ENCODE peak calls at places on chromosomes 2 and 18, in four cellular contexts. A, P, R and N are unnamed samples. For H3K4me1, the result is how much of the 10 kb centered on the place peaks cover.

GRCh38 chr2:86744152-86744551 is 24.1 kb downstream of the RMND5A start:
- DNase-seq in A (no peak), P (no peak), R (no peak), N (no peak)

GRCh38 chr18:52826994-52827393 is 487.0 kb downstream of the DCC start:
- DNase-seq in A (no peak), P (no peak), R (no peak), N (no peak)

GRCh38 chr2:172278642-172279041 is 148.7 kb upstream of the ITGA6 start:
- DNase-seq in A (no peak), P (no peak), R (no peak), N (no peak)

GRCh38 chr2:221482581-221483140 is 89.4 kb downstream of the EPHA4 start:
- DNase-seq in A (no peak), P (no peak), R (no peak), N (peak)

GRCh38 chr2:85160946-85161625 is 27.9 kb downstream of the TCF7L1 start:
- DNase-seq in A (no peak), P (no peak), R (no peak), N (no peak)

GRCh38 chr2:31049913-31050588 is 88.2 kb downstream of the GALNT14 start:
- DNase-seq in A (no peak), P (no peak), R (no peak), N (no peak)

GRCh38 chr2:214830794-214831346 is 21.4 kb upstream of the BARD1 start:
- DNase-seq in A (no peak), P (no peak), R (no peak), N (no peak)

GRCh38 chr18:2223394-2223793 is 347.9 kb downstream of the METTL4 start:
- DNase-seq in A (peak), P (no peak), R (no peak), N (no peak)

GRCh38 chr2:236654496-236654895 is 84.9 kb downstream of the ACKR3 start:
- DNase-seq in A (no peak), P (no peak), R (no peak), N (no peak)

GRCh38 chr2:71851094-71851755 is 296.4 kb downstream of the CYP26B1 start:
- DNase-seq in A (no peak), P (no peak), R (peak), N (peak)

GRCh38 chr2:71849603-71850305 is 297.9 kb downstream of the CYP26B1 start:
- DNase-seq in A (no peak), P (no peak), R (no peak), N (no peak)

GRCh38 chr2:71850306-71850801 is 297.3 kb downstream of the CYP26B1 start:
- DNase-seq in A (no peak), P (peak), R (no peak), N (peak)

GRCh38 chr2:71846669-71847291 is 300.9 kb downstream of the CYP26B1 start:
- DNase-seq in A (no peak), P (no peak), R (no peak), N (no peak)

DNA sequence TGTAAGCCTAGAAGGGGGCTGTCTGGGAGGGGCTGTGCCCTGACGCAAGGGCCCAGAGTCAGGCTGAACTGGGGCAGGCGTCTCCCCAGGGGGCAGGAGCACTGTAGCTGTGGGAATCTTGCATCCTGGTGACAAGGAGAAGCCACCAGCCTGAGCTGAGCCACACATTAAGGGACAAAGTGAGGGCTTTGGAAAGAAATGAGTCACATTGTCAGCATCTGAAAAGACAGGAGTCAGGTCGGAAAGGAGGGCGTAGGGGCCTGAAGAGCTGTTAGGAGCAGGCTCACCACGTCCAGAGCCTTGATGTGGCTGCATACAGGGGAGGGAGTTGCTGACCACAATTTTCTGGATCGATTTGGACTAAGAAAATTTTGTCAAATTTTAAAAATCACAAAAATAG is 298.6 kb downstream of the CYP26B1 start:
- DNase-seq in A (no peak), P (no peak), R (no peak), N (no peak)
- H3K4me1 ChIP-seq in A (under half), P (under half), R (under half), N (under half)

DNA sequence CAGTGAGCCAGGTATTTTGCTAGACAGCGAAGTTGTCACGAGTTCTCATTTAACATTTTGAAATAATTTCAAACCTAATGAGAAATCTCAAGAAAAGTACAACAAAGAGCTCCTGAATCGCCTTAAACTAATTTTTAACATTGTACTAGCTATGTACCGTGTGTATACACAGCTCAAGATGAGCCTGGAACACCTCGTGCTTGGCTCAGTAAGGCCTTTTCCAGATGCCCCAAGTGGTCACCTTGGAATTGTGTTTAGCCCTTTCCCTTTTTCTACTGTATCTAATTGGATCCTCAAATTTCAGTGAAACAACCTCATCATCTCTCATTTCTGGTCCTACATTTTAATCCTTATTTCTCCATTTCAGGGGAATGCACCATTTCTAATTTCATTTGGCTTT is 7.2 kb downstream of the PTPN4 start:
- DNase-seq in A (no peak), P (no peak), R (no peak), N (no peak)
- H3K4me1 ChIP-seq in A (under half), P (under half), R (under half), N (under half)

DNA sequence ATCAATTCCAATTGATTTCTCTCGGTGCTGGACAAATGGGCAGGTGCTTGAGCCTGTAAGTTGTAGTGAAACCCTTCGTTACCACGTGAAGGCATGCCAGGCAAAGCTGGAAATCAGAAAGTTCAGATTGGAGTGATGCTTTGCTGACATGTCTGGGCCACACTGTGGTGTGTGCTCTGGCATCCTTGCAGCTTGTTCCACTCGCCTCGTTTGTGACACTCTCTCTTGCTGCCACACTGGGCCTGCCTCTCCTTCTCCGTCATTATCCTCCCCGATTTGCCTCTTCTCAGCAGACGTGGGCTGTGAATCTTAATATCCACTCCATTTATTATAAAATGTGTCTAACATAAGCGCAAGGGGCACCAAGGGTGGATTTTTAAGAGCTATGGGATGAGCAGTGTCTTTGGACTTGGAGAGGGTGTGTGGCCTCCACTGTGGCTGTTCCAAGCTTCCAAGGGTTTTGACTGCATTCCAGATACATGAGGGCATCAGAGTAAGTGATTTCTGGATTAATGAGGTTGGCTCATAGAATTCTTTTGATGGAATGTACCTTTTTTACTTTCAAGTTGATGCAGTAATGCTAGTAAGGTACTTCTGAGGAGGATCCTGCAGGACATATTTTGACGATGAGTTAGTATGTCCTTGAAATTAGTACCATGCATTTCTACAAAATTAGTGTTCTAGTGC is 238.8 kb downstream of the TPGS2 start:
- DNase-seq in A (no peak), P (no peak), R (no peak), N (no peak)
- H3K4me1 ChIP-seq in A (under half), P (under half), R (under half), N (under half)

DNA sequence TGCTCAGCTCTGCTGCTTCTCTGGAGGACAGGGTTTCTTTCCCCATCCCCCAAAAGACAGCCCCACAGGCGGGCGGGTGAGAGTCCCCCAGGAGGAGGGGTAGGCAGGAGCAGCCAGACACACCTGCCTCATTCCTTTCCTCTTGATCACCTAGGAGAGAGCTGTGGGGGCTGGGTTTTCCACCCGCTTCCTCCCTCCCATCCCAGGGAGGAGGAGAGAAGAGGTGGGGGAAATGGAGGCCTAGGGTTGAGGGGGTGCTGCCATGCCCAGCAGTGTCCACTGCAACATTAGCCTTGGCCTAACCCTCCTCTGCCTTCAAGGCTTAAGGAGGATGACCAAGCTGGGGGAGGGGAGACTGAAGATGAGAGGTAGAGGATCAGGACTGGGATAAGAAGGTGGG is 14.7 kb downstream of the WNT10A start:
- DNase-seq in A (no peak), P (no peak), R (no peak), N (no peak)
- H3K4me1 ChIP-seq in A (under half), P (under half), R (under half), N (under half)

GRCh38 chr2:64106481-64106880 is 37.7 kb downstream of the PELI1 start:
- DNase-seq in A (no peak), P (no peak), R (no peak), N (no peak)
- H3K4me1 ChIP-seq in A (under half), P (under half), R (under half), N (under half)

GRCh38 chr2:226643550-226644275 is 155.9 kb downstream of the IRS1 start:
- DNase-seq in A (no peak), P (no peak), R (no peak), N (no peak)

GRCh38 chr2:226649201-226649600 is 150.4 kb downstream of the IRS1 start:
- DNase-seq in A (no peak), P (no peak), R (no peak), N (no peak)

GRCh38 chr2:226649871-226650660 is 149.6 kb downstream of the IRS1 start:
- DNase-seq in A (peak), P (peak), R (peak), N (peak)

GRCh38 chr2:226644342-226644957 is 155.2 kb downstream of the IRS1 start:
- DNase-seq in A (no peak), P (no peak), R (peak), N (no peak)

DNA sequence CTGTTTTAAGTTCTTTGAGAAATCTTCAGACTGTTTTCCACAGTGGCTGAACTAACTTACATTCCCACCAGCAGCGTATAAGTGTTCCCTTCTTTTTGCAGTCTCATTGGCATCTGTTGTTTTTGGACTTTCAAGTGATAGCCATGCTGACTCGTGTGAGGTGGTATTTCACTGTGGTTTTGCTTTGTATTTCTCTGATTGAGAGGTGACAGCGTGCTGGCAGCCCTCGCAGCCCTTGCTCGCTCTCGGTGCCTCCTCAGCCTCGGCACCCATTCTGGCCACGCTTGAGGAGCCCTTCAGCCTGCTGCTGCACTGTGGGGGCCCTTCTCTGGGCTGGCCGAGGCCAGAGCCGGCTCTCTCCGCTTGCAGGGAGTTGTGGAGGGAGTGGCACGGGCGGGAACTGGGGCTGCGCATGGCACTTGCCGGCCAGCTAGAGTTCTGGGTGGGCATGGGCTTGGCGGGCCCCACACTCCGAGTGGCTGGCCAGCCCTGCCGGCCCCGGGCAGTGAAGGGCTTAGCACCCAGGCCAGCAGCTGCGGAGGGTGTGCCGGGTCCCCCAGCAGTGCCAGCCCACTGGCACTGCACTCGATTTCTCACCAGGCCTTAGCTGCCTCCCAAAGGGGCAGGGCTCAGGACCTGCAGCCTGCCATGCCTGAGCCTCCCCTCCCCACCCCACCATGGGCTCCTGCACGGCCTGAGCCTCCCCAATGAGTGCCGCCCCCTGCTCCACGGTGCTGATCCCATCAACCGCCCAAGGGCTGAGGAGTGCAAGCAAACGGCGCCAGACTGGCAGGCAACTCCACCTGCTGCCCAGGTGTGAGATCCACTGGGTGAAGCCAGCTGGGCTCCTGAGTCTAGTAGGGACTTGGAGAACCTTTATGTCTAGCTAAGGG is 151.7 kb downstream of the IRS1 start:
- DNase-seq in A (no peak), P (no peak), R (peak), N (no peak)
- H3K4me1 ChIP-seq in A (under half), P (under half), R (half or more), N (under half)

DNA sequence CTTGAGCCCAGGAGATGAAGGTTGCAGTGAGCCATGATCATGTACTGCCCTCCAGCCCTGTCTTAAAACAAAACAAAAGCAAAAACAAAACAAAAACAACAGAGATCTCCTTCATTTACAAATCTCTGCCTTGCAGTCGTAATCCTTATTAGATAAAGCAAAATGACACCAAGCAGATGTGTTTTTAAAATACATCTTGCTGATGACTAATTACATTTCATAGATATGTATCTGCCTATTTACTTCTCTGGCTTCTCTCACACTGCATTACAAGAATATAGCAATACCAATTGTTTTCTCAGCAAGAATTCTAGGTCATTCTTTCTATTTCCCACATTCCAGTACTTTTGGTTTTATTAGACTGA is 22.8 kb downstream of the NFE2L2 start:
- DNase-seq in A (no peak), P (no peak), R (no peak), N (no peak)
- H3K4me1 ChIP-seq in A (under half), P (under half), R (half or more), N (half or more)

GRCh38 chr2:18267501-18267900 is 293.0 kb downstream of the RDH14 start:
- DNase-seq in A (no peak), P (no peak), R (no peak), N (no peak)

GRCh38 chr2:18265614-18266013 is 294.8 kb downstream of the RDH14 start:
- DNase-seq in A (no peak), P (no peak), R (no peak), N (no peak)

GRCh38 chr2:18268400-18268799 is 292.1 kb downstream of the RDH14 start:
- DNase-seq in A (no peak), P (no peak), R (no peak), N (no peak)

GRCh38 chr2:18262601-18263000 is 297.9 kb downstream of the RDH14 start:
- DNase-seq in A (no peak), P (no peak), R (no peak), N (no peak)

DNA sequence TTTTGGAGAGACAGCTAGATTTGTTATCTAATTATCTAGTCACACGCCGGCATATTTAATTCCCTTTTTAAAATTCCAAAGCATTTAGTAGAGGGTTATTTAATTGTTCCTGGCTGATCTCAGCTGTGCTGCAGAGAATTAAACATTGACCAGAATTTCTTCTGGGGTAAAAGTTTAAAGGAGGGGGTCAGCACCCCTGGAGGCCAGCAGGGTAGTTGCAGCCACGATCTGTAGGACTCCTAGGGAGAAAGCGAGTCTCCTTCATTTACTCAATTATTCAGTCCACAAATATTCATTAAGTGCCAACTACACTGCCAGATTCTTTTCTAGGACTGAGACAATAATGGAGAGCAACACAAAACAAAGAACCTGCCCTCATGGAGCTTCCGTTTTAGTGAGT is 294.3 kb downstream of the RDH14 start:
- DNase-seq in A (no peak), P (no peak), R (no peak), N (no peak)
- H3K4me1 ChIP-seq in A (under half), P (under half), R (under half), N (under half)

GRCh38 chr2:226756131-226756530 is 43.5 kb downstream of the IRS1 start:
- DNase-seq in A (no peak), P (no peak), R (peak), N (no peak)
- H3K4me1 ChIP-seq in A (under half), P (under half), R (half or more), N (under half)

GRCh38 chr2:134201559-134201958 is 52.3 kb upstream of the MGAT5 start:
- DNase-seq in A (no peak), P (no peak), R (no peak), N (peak)
- H3K4me1 ChIP-seq in A (under half), P (under half), R (under half), N (under half)